ENCODE peak calls at places on chromosomes 7 and 10, in five cellular contexts. One of them, this sample, is unnamed.

GRCh38 chr7:76233538-76234281 is 32.0 kb downstream of the SRRM3 start:
- DNase-seq in NB4: no peak
- DNase-seq in WTC11: peak
- DNase-seq in endothelial cell of umbilical vein: no peak
- DNase-seq in HepG2: no peak
- DNase-seq in this sample: peak

GRCh38 chr7:112300831-112301407 is 94.4 kb downstream of the ZNF277 start:
- DNase-seq in NB4: no peak
- DNase-seq in WTC11: no peak
- DNase-seq in endothelial cell of umbilical vein: no peak
- DNase-seq in HepG2: no peak
- DNase-seq in this sample: no peak

GRCh38 chr7:12653127-12653917 is 34.1 kb upstream of the ARL4A start:
- DNase-seq in NB4: no peak
- DNase-seq in WTC11: no peak
- DNase-seq in endothelial cell of umbilical vein: peak
- DNase-seq in HepG2: no peak
- DNase-seq in this sample: no peak

GRCh38 chr7:107090452-107090851 is 45.9 kb downstream of the PRKAR2B start:
- DNase-seq in NB4: no peak
- DNase-seq in WTC11: peak
- DNase-seq in endothelial cell of umbilical vein: peak
- DNase-seq in HepG2: no peak
- DNase-seq in this sample: no peak

GRCh38 chr7:5699467-5699866 is 82.0 kb downstream of the RNF216 start:
- DNase-seq in NB4: no peak
- DNase-seq in WTC11: no peak
- DNase-seq in endothelial cell of umbilical vein: no peak
- DNase-seq in HepG2: no peak
- DNase-seq in this sample: no peak

GRCh38 chr10:22682237-22683192 is 31.9 kb downstream of the PIP4K2A start:
- DNase-seq in NB4: peak
- DNase-seq in WTC11: no peak
- DNase-seq in endothelial cell of umbilical vein: no peak
- DNase-seq in HepG2: peak
- DNase-seq in this sample: peak

GRCh38 chr10:97713351-97713827 is at the start of gene MARVELD1:
- DNase-seq in NB4: peak
- DNase-seq in WTC11: peak
- DNase-seq in endothelial cell of umbilical vein: peak
- DNase-seq in HepG2: no peak
- DNase-seq in this sample: peak

GRCh38 chr7:12322287-12322902 is 81.3 kb downstream of the VWDE start:
- DNase-seq in NB4: peak
- DNase-seq in WTC11: no peak
- DNase-seq in endothelial cell of umbilical vein: peak
- DNase-seq in HepG2: peak
- DNase-seq in this sample: peak

GRCh38 chr10:132335189-132336063 is 3.4 kb downstream of the LRRC27 start:
- DNase-seq in NB4: peak
- DNase-seq in WTC11: no peak
- DNase-seq in endothelial cell of umbilical vein: no peak
- DNase-seq in HepG2: peak
- DNase-seq in this sample: peak

GRCh38 chr7:77797734-77798393 is 370 bp downstream of the TMEM60 start:
- DNase-seq in NB4: no peak
- DNase-seq in WTC11: peak
- DNase-seq in endothelial cell of umbilical vein: no peak
- DNase-seq in HepG2: no peak
- DNase-seq in this sample: no peak

GRCh38 chr7:155653773-155654172 is 9.3 kb downstream of the RBM33 start:
- DNase-seq in NB4: peak
- DNase-seq in WTC11: no peak
- DNase-seq in endothelial cell of umbilical vein: no peak
- DNase-seq in HepG2: no peak
- DNase-seq in this sample: no peak

GRCh38 chr10:72612203-72612826 is 13.6 kb downstream of the MICU1 start:
- DNase-seq in NB4: no peak
- DNase-seq in WTC11: no peak
- DNase-seq in endothelial cell of umbilical vein: peak
- DNase-seq in HepG2: no peak
- DNase-seq in this sample: no peak

GRCh38 chr10:67606572-67606971 is 89.4 kb downstream of the CTNNA3 start:
- DNase-seq in NB4: no peak
- DNase-seq in WTC11: no peak
- DNase-seq in endothelial cell of umbilical vein: peak
- DNase-seq in HepG2: no peak
- DNase-seq in this sample: no peak

GRCh38 chr10:31140716-31141115 is 109.1 kb upstream of the ZNF438 start:
- DNase-seq in NB4: no peak
- DNase-seq in WTC11: no peak
- DNase-seq in endothelial cell of umbilical vein: no peak
- DNase-seq in HepG2: no peak
- DNase-seq in this sample: no peak

GRCh38 chr7:30694774-30695721 is 12.8 kb upstream of the CRHR2 start:
- DNase-seq in NB4: no peak
- DNase-seq in WTC11: no peak
- DNase-seq in endothelial cell of umbilical vein: no peak
- DNase-seq in HepG2: no peak
- DNase-seq in this sample: no peak

GRCh38 chr7:30694218-30694745 is 12.0 kb upstream of the CRHR2 start:
- DNase-seq in NB4: no peak
- DNase-seq in WTC11: no peak
- DNase-seq in endothelial cell of umbilical vein: no peak
- DNase-seq in HepG2: peak
- DNase-seq in this sample: no peak

GRCh38 chr7:30690011-30690410 is 7.8 kb upstream of the CRHR2 start:
- DNase-seq in NB4: no peak
- DNase-seq in WTC11: no peak
- DNase-seq in endothelial cell of umbilical vein: no peak
- DNase-seq in HepG2: no peak
- DNase-seq in this sample: no peak

GRCh38 chr7:30692882-30693281 is 10.6 kb upstream of the CRHR2 start:
- DNase-seq in NB4: no peak
- DNase-seq in WTC11: no peak
- DNase-seq in endothelial cell of umbilical vein: no peak
- DNase-seq in HepG2: no peak
- DNase-seq in this sample: no peak

GRCh38 chr7:30692438-30692837 is 10.2 kb upstream of the CRHR2 start:
- DNase-seq in NB4: no peak
- DNase-seq in WTC11: no peak
- DNase-seq in endothelial cell of umbilical vein: no peak
- DNase-seq in HepG2: no peak
- DNase-seq in this sample: no peak
- TF ChIP-seq MAX in NB4: no peak
- TF ChIP-seq MAX in WTC11: no peak
- TF ChIP-seq MAX in endothelial cell of umbilical vein: no peak
- TF ChIP-seq MAX in HepG2: no peak
- TF ChIP-seq MAX in this sample: no peak

DNA sequence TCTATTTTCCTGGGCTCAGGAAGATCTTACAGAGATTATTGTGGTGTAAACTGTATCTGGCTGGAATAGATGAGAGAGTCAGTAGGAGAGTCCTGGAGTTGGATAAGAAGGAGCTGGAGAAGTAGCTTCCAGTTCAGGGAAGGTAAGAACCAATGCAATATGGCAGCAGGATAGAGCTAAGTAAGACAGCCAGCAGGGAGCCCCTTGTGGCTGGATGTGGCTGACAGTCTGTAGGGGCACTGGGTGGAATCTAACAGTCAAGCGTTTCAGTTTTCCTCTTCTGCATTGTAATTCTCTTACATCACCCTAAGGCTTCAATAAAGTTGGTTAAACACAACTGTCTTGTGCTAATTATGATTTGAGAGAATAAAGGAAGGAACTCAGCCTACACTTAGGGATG is 105.8 kb upstream of the EEPD1 start:
- DNase-seq in NB4: peak
- DNase-seq in WTC11: no peak
- DNase-seq in endothelial cell of umbilical vein: no peak
- DNase-seq in HepG2: no peak
- DNase-seq in this sample: peak
- TF ChIP-seq MAX in NB4: no peak
- TF ChIP-seq MAX in WTC11: no peak
- TF ChIP-seq MAX in endothelial cell of umbilical vein: no peak
- TF ChIP-seq MAX in HepG2: no peak
- TF ChIP-seq MAX in this sample: no peak

DNA sequence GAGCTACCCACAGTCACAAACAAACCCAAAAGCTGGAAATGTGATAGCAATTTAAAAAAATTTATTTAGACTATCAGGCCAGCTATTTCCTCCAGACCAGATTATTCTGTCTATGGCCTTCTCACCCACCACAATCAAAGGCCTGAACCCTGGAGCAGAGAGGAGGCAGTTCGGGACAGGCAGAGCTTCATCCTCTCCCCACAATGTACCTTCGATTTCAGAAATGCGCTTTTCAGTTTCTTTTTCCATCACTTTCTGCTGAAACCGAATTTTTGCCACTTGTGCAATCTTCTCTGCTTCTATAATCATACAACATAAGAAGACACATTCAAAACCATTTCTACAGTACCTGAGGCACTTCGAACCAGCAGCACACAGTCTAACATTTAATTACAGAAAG is 29.9 kb downstream of the ERLIN1 start:
- DNase-seq in NB4: no peak
- DNase-seq in WTC11: no peak
- DNase-seq in endothelial cell of umbilical vein: no peak
- DNase-seq in HepG2: no peak
- DNase-seq in this sample: no peak
- TF ChIP-seq MAX in NB4: no peak
- TF ChIP-seq MAX in WTC11: no peak
- TF ChIP-seq MAX in endothelial cell of umbilical vein: no peak
- TF ChIP-seq MAX in HepG2: no peak
- TF ChIP-seq MAX in this sample: no peak

DNA sequence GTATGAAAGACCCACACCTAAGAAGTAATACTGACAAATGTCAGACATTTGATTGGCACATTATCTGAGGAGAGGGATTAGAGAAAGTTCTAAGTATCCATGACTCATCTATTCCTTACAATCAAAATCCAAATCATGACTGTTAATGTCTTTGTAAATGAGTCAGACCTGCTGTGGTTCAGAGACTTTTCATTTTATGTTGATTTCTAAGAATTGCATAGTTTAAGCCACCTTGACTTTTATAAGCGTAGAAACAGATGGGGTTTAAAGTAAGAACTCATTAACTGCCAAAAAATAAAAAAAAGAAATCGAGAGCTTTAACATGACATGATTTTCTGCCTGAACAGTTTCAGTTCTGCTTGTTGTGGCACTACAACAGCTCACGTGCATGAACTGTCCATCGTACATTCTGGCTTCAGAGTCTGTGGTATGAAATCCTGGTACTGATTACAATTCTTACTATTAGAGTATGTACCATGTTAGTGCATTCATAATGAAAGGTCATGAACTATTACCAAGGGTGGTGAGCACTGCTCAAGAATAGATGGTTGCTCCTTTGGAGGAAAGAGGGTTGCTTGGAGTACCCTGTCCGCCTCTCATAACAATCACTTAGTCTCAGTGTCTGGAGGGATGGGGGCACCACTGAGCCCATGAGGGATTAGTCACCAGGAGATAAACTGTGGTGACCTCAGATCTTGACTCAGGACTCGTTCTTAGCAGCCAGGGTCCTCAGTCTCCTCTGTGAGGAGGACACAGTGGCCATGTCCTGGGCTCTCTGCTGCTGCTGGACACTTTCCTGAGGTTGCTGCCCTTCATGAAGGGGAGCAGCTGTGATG is 42.2 kb downstream of the ACSM6 start:
- DNase-seq in NB4: no peak
- DNase-seq in WTC11: no peak
- DNase-seq in endothelial cell of umbilical vein: peak
- DNase-seq in HepG2: no peak
- DNase-seq in this sample: no peak
- TF ChIP-seq MAX in NB4: no peak
- TF ChIP-seq MAX in WTC11: no peak
- TF ChIP-seq MAX in endothelial cell of umbilical vein: no peak
- TF ChIP-seq MAX in HepG2: no peak
- TF ChIP-seq MAX in this sample: no peak

DNA sequence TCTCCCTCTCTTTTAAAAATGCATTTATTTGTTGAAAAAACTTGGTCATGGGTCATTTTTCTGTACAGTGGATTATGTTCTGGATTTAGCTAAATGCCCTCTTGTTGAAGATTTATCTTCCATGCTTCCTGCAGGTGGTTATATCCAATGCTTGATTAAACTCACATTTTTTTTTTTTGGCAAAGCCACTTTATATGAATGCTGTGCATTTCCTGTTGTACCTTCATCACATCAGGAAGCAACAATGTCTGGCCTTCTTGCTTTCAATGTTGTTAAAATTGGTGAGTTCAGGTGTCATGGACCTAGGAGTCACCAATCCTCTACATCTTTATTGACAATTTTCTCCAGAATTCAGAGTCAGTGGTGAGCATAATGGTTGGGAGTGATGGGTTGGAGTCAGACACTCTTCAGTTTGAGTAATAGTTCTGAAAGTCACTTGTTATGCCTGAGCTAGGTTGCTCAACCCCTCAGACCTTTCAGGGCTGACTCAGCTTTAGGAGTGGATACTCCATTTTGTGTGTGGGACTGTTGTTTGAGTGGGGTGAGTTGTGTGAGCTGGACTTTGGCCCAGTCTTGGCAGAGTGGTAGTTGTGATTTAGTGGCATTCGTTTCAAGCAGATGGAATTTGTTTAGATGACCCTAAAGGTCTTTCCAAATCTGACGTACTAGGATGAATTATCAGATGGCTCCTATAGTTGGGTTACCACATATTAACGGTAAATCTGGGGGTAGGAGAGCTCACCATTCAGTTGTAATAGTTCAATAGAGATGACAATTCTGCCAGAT is 213.5 kb upstream of the ZNF32 start:
- DNase-seq in NB4: peak
- DNase-seq in WTC11: no peak
- DNase-seq in endothelial cell of umbilical vein: peak
- DNase-seq in HepG2: peak
- DNase-seq in this sample: no peak
- TF ChIP-seq MAX in NB4: no peak
- TF ChIP-seq MAX in WTC11: no peak
- TF ChIP-seq MAX in endothelial cell of umbilical vein: no peak
- TF ChIP-seq MAX in HepG2: no peak
- TF ChIP-seq MAX in this sample: no peak

GRCh38 chr7:296546-296945 is 6.6 kb downstream of the FOXL3 start:
- DNase-seq in NB4: no peak
- DNase-seq in WTC11: no peak
- DNase-seq in endothelial cell of umbilical vein: no peak
- DNase-seq in HepG2: no peak
- DNase-seq in this sample: no peak
- TF ChIP-seq MAX in NB4: no peak
- TF ChIP-seq MAX in WTC11: no peak
- TF ChIP-seq MAX in endothelial cell of umbilical vein: no peak
- TF ChIP-seq MAX in HepG2: no peak
- TF ChIP-seq MAX in this sample: no peak

DNA sequence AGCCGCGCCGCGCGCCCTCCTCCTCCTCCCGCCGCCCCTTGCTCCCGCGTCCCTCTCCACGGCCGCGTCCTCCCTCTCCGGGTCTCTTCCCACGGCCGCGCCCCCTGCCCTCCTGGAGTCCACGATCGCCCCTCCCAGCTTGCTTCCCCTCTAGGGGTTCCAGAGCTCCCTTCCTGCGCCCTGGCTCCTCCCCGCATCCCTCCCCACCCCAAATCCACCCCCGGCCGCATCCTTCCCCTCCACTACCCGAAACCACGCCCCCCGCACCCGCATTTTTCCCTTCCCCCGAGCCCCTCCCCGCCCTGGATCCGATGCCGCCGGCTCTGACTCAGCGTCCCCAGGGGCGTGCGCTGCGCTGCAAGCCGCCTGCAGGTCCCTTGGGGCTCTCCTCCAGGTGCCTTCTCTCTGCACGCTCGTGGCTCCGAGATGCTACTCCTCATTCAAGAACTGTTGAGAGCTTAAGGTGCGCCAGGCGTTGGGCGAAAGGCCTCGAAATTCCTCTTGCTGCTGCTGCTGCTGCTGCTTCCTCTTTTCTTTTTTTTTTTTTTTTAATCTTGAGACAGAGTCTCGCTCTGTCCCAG is 347 bp upstream of the TMEM130 start:
- DNase-seq in NB4: peak
- DNase-seq in WTC11: peak
- DNase-seq in endothelial cell of umbilical vein: no peak
- DNase-seq in HepG2: no peak
- DNase-seq in this sample: peak
- TF ChIP-seq MAX in NB4: peak
- TF ChIP-seq MAX in WTC11: no peak
- TF ChIP-seq MAX in endothelial cell of umbilical vein: no peak
- TF ChIP-seq MAX in HepG2: no peak
- TF ChIP-seq MAX in this sample: no peak

This sample was measured in A549.